ENCODE peak calls at places on chromosomes 2 and 18, in ten cellular contexts. S, E, B, G, J, X, V, N, O and Z are unnamed samples.
A peak's percentile ranks its signal among the peaks of the same experiment; 100 is the strongest.

GRCh38 chr18:35355140-35355618 is 11.0 kb upstream of the ZNF24 start:
- DNase-seq in S (peak; percentile 77), E (peak; percentile 85), B (peak; percentile 78), G (no peak), J (peak; percentile 83), X (peak; percentile 90), V (peak; percentile 81), N (no peak), O (peak; percentile 76), Z (peak; percentile 60)

GRCh38 chr18:44848931-44849330 is 168.2 kb downstream of the SETBP1 start:
- DNase-seq in S (no peak), E (no peak), B (no peak), G (no peak), J (no peak), X (peak; percentile 8), V (no peak), N (no peak), O (no peak), Z (no peak)

GRCh38 chr2:200320344-200320743 is 13.9 kb downstream of the SPATS2L start:
- DNase-seq in S (no peak), E (no peak), B (no peak), G (no peak), J (no peak), X (no peak), V (no peak), N (no peak), O (no peak), Z (no peak)

GRCh38 chr2:198656869-198657268 is 800.9 kb downstream of the SATB2 start:
- DNase-seq in S (no peak), E (no peak), B (no peak), G (no peak), J (no peak), X (no peak), V (no peak), N (no peak), O (no peak), Z (no peak)

GRCh38 chr2:127565261-127566138 is 30.0 kb downstream of the MYO7B start:
- DNase-seq in S (no peak), E (no peak), B (no peak), G (no peak), J (no peak), X (no peak), V (no peak), N (no peak), O (no peak), Z (no peak)

GRCh38 chr2:62340981-62341624 is 145.2 kb downstream of the B3GNT2 start:
- DNase-seq in S (no peak), E (peak; percentile 12), B (peak; percentile 4), G (no peak), J (no peak), X (peak; percentile 9), V (peak; percentile 49), N (no peak), O (no peak), Z (no peak)

GRCh38 chr2:72133721-72134407 is 13.8 kb downstream of the CYP26B1 start:
- DNase-seq in S (no peak), E (no peak), B (no peak), G (no peak), J (no peak), X (no peak), V (no peak), N (no peak), O (no peak), Z (peak; percentile 38)

GRCh38 chr2:73418343-73418742 is 32.7 kb downstream of the ALMS1 start:
- DNase-seq in S (peak; percentile 72), E (peak; percentile 96), B (peak; percentile 92), G (no peak), J (peak; percentile 91), X (peak; percentile 96), V (peak; percentile 86), N (no peak), O (peak; percentile 13), Z (no peak)

GRCh38 chr2:71306762-71307161 is 24.8 kb upstream of the ZNF638 start:
- DNase-seq in S (no peak), E (peak; percentile 90), B (peak; percentile 96), G (no peak), J (no peak), X (peak; percentile 16), V (peak; percentile 91), N (peak; percentile 35), O (no peak), Z (no peak)

DNA sequence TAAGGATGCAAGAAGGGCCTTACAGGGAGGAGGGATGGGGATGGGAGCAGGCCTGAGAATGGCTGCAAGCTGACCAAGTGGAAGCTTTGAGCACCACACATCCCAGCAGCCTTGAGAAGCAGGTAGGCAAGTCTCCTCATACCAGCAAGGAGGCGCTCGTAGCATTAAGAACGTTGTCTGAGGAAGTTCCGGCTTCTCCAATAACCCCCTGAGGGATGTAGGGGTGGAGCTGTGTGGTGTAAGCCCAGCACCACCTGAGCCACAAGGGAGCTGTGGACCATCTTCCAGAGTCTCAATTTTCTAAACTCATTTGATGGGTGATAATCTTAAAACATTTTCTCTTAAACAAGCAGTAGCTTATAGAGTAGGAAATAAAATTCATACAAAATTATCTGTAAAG is 50.6 kb downstream of the ST3GAL5 start:
- DNase-seq in S (peak; percentile 59), E (no peak), B (no peak), G (no peak), J (no peak), X (no peak), V (peak; percentile 10), N (no peak), O (no peak), Z (no peak)
- TF ChIP-seq CTCF in S (no peak), E (no peak), B (no peak), G (no peak), J (no peak), X (no peak), V (no peak), N (no peak), O (no peak), Z (no peak)

GRCh38 chr2:58131191-58132011 is 84.8 kb downstream of the VRK2 start:
- DNase-seq in S (no peak), E (peak; percentile 35), B (peak; percentile 70), G (no peak), J (peak; percentile 63), X (peak; percentile 83), V (peak; percentile 84), N (no peak), O (peak; percentile 25), Z (no peak)
- TF ChIP-seq CTCF in S (no peak), E (peak; percentile 44), B (peak; percentile 39), G (no peak), J (peak; percentile 37), X (peak; percentile 33), V (no peak), N (no peak), O (peak; percentile 13), Z (no peak)

GRCh38 chr2:37226863-37227262 is 4.5 kb downstream of the CEBPZ start:
- DNase-seq in S (no peak), E (no peak), B (no peak), G (no peak), J (no peak), X (no peak), V (no peak), N (no peak), O (no peak), Z (no peak)

GRCh38 chr2:37230581-37230980 is 815 bp downstream of the CEBPZ start:
- DNase-seq in S (no peak), E (peak; percentile 5), B (peak; percentile 7), G (peak; percentile 18), J (no peak), X (peak; percentile 9), V (peak; percentile 21), N (no peak), O (no peak), Z (no peak)

GRCh38 chr2:37232131-37232933 is 874 bp downstream of the NDUFAF7 start:
- DNase-seq in S (peak; percentile 7), E (peak; percentile 70), B (peak; percentile 76), G (peak; percentile 46), J (peak; percentile 27), X (peak; percentile 18), V (peak; percentile 54), N (no peak), O (peak; percentile 7), Z (no peak)

GRCh38 chr2:37228788-37229187 is 2.6 kb downstream of the CEBPZ start:
- DNase-seq in S (no peak), E (no peak), B (no peak), G (no peak), J (no peak), X (no peak), V (no peak), N (no peak), O (no peak), Z (no peak)

DNA sequence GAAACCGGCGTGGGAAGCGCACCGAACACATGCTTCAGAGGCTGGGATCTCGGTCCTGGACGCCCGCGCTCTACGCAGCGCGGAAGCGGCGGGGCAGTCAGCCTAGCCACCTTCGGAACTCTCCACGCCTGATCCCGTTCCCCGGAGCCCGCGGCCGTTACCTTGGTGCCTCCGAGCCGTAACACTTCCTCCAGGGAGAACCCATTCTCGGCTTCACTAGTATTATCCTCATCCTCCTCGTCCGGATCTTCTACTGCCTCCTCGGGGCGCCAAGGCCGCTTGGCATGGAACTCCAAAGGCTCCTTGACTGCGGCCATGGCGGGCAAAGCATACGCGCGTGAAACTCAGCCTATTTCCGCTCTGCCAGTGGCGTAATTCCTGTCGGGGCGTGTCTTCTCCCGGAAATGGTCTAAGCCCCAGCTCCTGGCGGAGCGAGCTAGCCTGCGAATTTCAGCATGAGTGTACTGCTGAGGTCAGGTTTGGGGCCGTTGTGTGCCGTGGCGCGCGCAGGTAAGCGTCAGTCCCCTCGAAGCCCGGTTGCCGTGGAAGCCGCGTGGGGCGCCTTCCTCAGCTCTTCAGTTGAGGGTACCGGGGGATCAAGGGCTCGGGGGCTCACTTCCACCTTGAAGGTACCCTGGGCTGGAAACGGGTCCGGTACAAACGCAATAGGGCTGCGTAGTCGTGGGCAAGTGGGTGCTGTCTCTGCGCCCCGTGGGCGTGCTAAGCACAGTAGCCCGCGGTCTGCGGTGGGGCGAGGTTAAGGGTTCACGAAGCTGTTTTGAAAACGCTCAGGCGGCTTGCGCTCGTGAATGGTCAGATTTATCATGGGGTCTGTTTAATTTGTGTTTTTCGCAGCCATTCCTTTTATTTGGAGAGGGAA is at the start of the genes CEBPZ and NDUFAF7:
- DNase-seq in S (peak; percentile 96), E (peak; percentile 89), B (peak; percentile 95), G (peak; percentile 96), J (peak; percentile 94), X (peak; percentile 94), V (peak; percentile 93), N (peak; percentile 52), O (peak; percentile 92), Z (peak; percentile 91)
- TF ChIP-seq CTCF in S (no peak), E (no peak), B (no peak), G (no peak), J (no peak), X (no peak), V (no peak), N (no peak), O (no peak), Z (no peak)

DNA sequence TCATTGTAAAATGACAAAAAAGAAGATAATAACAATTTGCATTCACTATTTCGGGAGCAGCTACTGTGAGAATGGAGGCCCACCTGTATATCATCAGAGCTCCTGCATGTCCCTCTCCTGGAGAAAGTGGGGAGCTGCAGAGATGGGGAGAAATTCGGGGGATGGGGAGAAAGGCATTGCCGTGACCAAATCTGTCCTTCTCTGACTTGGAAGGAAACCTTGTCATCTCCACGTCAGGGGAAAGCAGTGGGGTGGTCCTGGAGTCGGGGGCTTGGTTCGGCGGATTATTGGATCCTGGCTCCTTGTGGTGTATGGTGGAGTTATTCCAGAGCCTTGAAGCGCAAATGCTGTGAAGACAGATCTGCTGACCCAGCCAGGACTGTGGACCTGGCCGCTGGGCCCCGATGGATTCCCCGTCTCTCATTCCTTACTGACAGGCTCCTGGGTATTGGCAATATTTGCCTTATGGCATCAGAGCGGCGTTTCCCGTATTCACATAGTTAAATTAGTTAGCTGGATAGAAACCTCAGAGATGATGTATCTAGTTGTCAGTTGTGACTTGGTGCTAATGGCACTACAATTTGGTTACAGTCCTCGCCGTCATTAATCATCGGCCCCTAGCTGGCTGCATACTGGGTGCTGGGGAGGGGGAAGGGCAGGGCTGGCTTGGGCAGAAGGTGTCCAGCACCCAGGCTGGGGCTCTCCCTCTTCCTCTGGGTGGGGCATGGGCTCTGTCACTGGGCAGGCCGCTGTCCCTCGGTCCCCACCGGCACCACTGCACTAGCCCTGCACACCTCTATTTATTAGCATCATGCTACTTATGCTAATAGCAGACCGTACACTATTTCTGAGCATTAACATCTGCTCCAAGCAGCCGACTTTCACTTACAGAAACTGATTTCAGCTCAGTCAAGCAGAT is 31.7 kb downstream of the CELF4 start:
- DNase-seq in S (no peak), E (no peak), B (no peak), G (peak; percentile 4), J (no peak), X (no peak), V (no peak), N (no peak), O (no peak), Z (no peak)
- TF ChIP-seq CTCF in S (no peak), E (no peak), B (no peak), G (no peak), J (no peak), X (peak; percentile 41), V (peak; percentile 7), N (peak; percentile 27), O (no peak), Z (no peak)